ENCODE peak calls at places on chromosomes 16 and 17, in seven cellular contexts. One of them, this sample, is unnamed.

GRCh38 chr16:83929811-83930555 is 23.1 kb upstream of the OSGIN1 start:
- DNase-seq in NCI-H446: no peak
- DNase-seq in HTR-8/SVneo: no peak
- DNase-seq in bronchial epithelial cell: no peak
- DNase-seq in activated T-cell treated with anti-CD3 and anti-CD28 coated beads, Interleukin-2, amount 50 U/mL, for 72 hours: no peak
- DNase-seq in EL: no peak
- DNase-seq in EH: no peak
- DNase-seq in this sample: no peak

GRCh38 chr17:46772879-46773620 is 45.4 kb downstream of the WNT3 start:
- DNase-seq in activated T-cell treated with anti-CD3 and anti-CD28 coated beads, Interleukin-2, amount 50 U/mL, for 72 hours: no peak
- DNase-seq in HTR-8/SVneo: no peak
- DNase-seq in NCI-H446: no peak
- DNase-seq in EH: no peak
- DNase-seq in bronchial epithelial cell: no peak
- DNase-seq in EL: no peak
- DNase-seq in this sample: no peak

GRCh38 chr16:10613771-10614485 is 33.5 kb upstream of the EMP2 start:
- DNase-seq in activated T-cell treated with anti-CD3 and anti-CD28 coated beads, Interleukin-2, amount 50 U/mL, for 72 hours: no peak
- DNase-seq in NCI-H446: no peak
- DNase-seq in EL: no peak
- DNase-seq in HTR-8/SVneo: no peak
- DNase-seq in bronchial epithelial cell: no peak
- DNase-seq in EH: no peak
- DNase-seq in this sample: no peak

GRCh38 chr17:63838586-63839184 is 3.8 kb downstream of the SMARCD2 start:
- DNase-seq in EH: peak
- DNase-seq in NCI-H446: peak
- DNase-seq in activated T-cell treated with anti-CD3 and anti-CD28 coated beads, Interleukin-2, amount 50 U/mL, for 72 hours: no peak
- DNase-seq in HTR-8/SVneo: no peak
- DNase-seq in EL: no peak
- DNase-seq in bronchial epithelial cell: peak
- DNase-seq in this sample: no peak

GRCh38 chr16:89619880-89620279 is 6.4 kb downstream of the DPEP1 start:
- DNase-seq in NCI-H446: no peak
- DNase-seq in HTR-8/SVneo: no peak
- DNase-seq in bronchial epithelial cell: no peak
- DNase-seq in EH: no peak
- DNase-seq in activated T-cell treated with anti-CD3 and anti-CD28 coated beads, Interleukin-2, amount 50 U/mL, for 72 hours: no peak
- DNase-seq in EL: no peak
- DNase-seq in this sample: no peak

GRCh38 chr17:37310940-37311339 is 64.8 kb upstream of the C17orf78 start:
- DNase-seq in bronchial epithelial cell: no peak
- DNase-seq in EH: peak
- DNase-seq in EL: no peak
- DNase-seq in activated T-cell treated with anti-CD3 and anti-CD28 coated beads, Interleukin-2, amount 50 U/mL, for 72 hours: no peak
- DNase-seq in NCI-H446: no peak
- DNase-seq in HTR-8/SVneo: no peak
- DNase-seq in this sample: no peak

GRCh38 chr17:82297804-82298537 is 19.4 kb downstream of the CD7 start:
- DNase-seq in EL: peak
- DNase-seq in bronchial epithelial cell: peak
- DNase-seq in NCI-H446: peak
- DNase-seq in EH: peak
- DNase-seq in activated T-cell treated with anti-CD3 and anti-CD28 coated beads, Interleukin-2, amount 50 U/mL, for 72 hours: peak
- DNase-seq in HTR-8/SVneo: peak
- DNase-seq in this sample: peak

GRCh38 chr17:34095101-34095500 is 160.0 kb upstream of the CCL2 start:
- DNase-seq in EL: no peak
- DNase-seq in HTR-8/SVneo: no peak
- DNase-seq in EH: no peak
- DNase-seq in activated T-cell treated with anti-CD3 and anti-CD28 coated beads, Interleukin-2, amount 50 U/mL, for 72 hours: no peak
- DNase-seq in NCI-H446: no peak
- DNase-seq in bronchial epithelial cell: no peak
- DNase-seq in this sample: no peak

GRCh38 chr16:85275533-85276249 is 163.4 kb upstream of the CIBAR2 start:
- DNase-seq in activated T-cell treated with anti-CD3 and anti-CD28 coated beads, Interleukin-2, amount 50 U/mL, for 72 hours: peak
- DNase-seq in bronchial epithelial cell: peak
- DNase-seq in HTR-8/SVneo: peak
- DNase-seq in EH: peak
- DNase-seq in NCI-H446: no peak
- DNase-seq in EL: peak
- DNase-seq in this sample: peak

GRCh38 chr16:88453621-88454314 is 688 bp downstream of the ZFPM1 start:
- DNase-seq in bronchial epithelial cell: peak
- DNase-seq in EL: peak
- DNase-seq in EH: no peak
- DNase-seq in HTR-8/SVneo: no peak
- DNase-seq in NCI-H446: no peak
- DNase-seq in activated T-cell treated with anti-CD3 and anti-CD28 coated beads, Interleukin-2, amount 50 U/mL, for 72 hours: peak
- DNase-seq in this sample: peak